ENCODE peak calls at places on chromosomes 7 and 10, in eight cellular contexts. M is SK-N-SH, S is neuronal stem cell, K is fibroblast of lung, W is mammary epithelial cell, I is IMR-90, O is mesenchymal stem cell, J is endodermal cell. F is an unnamed sample.
A peak's percentile ranks its signal among the peaks of the same experiment; 100 is the strongest.

GRCh38 chr10:69801094-69801433 is 642 bp upstream of the COL13A1 start:
- DNase-seq in M (peak; percentile 73), S (peak; percentile 33), K (peak; percentile 54), W (peak; percentile 61), I (peak; percentile 55), O (peak; percentile 72), J (peak; percentile 96), F (peak; percentile 45)

GRCh38 chr7:2959343-2959680 is 84.4 kb downstream of the CARD11 start:
- DNase-seq in M (no peak), S (no peak), K (no peak), W (no peak), I (no peak), O (no peak), J (peak; percentile 22), F (no peak)

GRCh38 chr7:74083117-74083876 is at the start of gene LIMK1:
- DNase-seq in M (peak; percentile 100), S (peak; percentile 84), K (peak; percentile 73), W (peak; percentile 62), I (peak; percentile 79), O (peak; percentile 85), J (peak; percentile 95), F (peak; percentile 94)

GRCh38 chr10:4034907-4035581 is 250.0 kb upstream of the KLF6 start:
- DNase-seq in M (no peak), S (no peak), K (no peak), W (no peak), I (peak; percentile 41), O (peak; percentile 58), J (no peak), F (peak; percentile 69)

GRCh38 chr10:62626096-62626495 is 178.4 kb upstream of the ADO start:
- DNase-seq in M (no peak), S (no peak), K (no peak), W (no peak), I (no peak), O (no peak), J (no peak), F (no peak)

GRCh38 chr7:14432936-14433335 is 443.5 kb upstream of the ETV1 start:
- DNase-seq in M (no peak), S (peak; percentile 59), K (no peak), W (no peak), I (no peak), O (no peak), J (peak; percentile 55), F (no peak)

GRCh38 chr7:95865716-95866371 is 93.5 kb downstream of the DYNC1I1 start:
- DNase-seq in M (no peak), S (peak; percentile 20), K (peak; percentile 16), W (no peak), I (peak; percentile 8), O (peak; percentile 45), J (peak; percentile 68), F (peak; percentile 22)

GRCh38 chr10:5818894-5819293 is 5.7 kb upstream of the GDI2 start:
- DNase-seq in M (no peak), S (no peak), K (no peak), W (no peak), I (no peak), O (no peak), J (no peak), F (no peak)

GRCh38 chr7:41592794-41593193 is 110.1 kb downstream of the INHBA start:
- DNase-seq in M (no peak), S (no peak), K (no peak), W (no peak), I (no peak), O (no peak), J (no peak), F (no peak)

GRCh38 chr10:17872191-17873091 is 63.3 kb downstream of the MRC1 start:
- DNase-seq in M (no peak), S (peak; percentile 8), K (peak; percentile 10), W (peak; percentile 8), I (peak; percentile 21), O (peak; percentile 12), J (peak; percentile 64), F (peak; percentile 29)

GRCh38 chr10:86411281-86411841 is 44.8 kb upstream of the GRID1 start:
- DNase-seq in M (no peak), S (no peak), K (peak; percentile 89), W (no peak), I (peak; percentile 86), O (peak; percentile 93), J (no peak), F (peak; percentile 63)

GRCh38 chr7:158733762-158734494 is 29.3 kb upstream of the NCAPG2 start:
- DNase-seq in M (no peak), S (no peak), K (no peak), W (no peak), I (no peak), O (no peak), J (no peak), F (no peak)

GRCh38 chr10:23869548-23869947 is 339.4 kb upstream of the KIAA1217 start:
- DNase-seq in M (no peak), S (no peak), K (no peak), W (no peak), I (no peak), O (no peak), J (no peak), F (no peak)

GRCh38 chr7:123624527-123625183 is 23.0 kb downstream of the ASB15 start:
- DNase-seq in M (peak; percentile 35), S (no peak), K (no peak), W (peak; percentile 6), I (peak; percentile 25), O (no peak), J (peak; percentile 94), F (no peak)

GRCh38 chr7:74203157-74203556 is 6.6 kb upstream of the LAT2 start:
- DNase-seq in M (peak; percentile 64), S (peak; percentile 14), K (peak; percentile 52), W (peak; percentile 41), I (peak; percentile 57), O (peak; percentile 63), J (peak; percentile 70), F (peak; percentile 58)

GRCh38 chr10:125827133-125827532 is 3.8 kb downstream of the BCCIP start:
- DNase-seq in M (no peak), S (no peak), K (no peak), W (no peak), I (no peak), O (no peak), J (no peak), F (no peak)

GRCh38 chr10:47348661-47349470 is 703 bp downstream of the RBP3 start:
- DNase-seq in M (peak; percentile 41), S (no peak), K (no peak), W (no peak), I (no peak), O (no peak), J (no peak), F (no peak)

GRCh38 chr10:126903646-126904360 is 1.4 kb upstream of the DOCK1 start:
- DNase-seq in M (no peak), S (no peak), K (peak; percentile 31), W (no peak), I (no peak), O (no peak), J (no peak), F (no peak)

GRCh38 chr7:107383203-107383602 is 86.7 kb upstream of the GPR22 start:
- DNase-seq in M (no peak), S (no peak), K (no peak), W (no peak), I (no peak), O (no peak), J (no peak), F (no peak)

GRCh38 chr10:90530526-90530925 is 327.3 kb downstream of the HTR7 start:
- DNase-seq in M (no peak), S (no peak), K (peak; percentile 59), W (no peak), I (no peak), O (no peak), J (no peak), F (no peak)

DNA sequence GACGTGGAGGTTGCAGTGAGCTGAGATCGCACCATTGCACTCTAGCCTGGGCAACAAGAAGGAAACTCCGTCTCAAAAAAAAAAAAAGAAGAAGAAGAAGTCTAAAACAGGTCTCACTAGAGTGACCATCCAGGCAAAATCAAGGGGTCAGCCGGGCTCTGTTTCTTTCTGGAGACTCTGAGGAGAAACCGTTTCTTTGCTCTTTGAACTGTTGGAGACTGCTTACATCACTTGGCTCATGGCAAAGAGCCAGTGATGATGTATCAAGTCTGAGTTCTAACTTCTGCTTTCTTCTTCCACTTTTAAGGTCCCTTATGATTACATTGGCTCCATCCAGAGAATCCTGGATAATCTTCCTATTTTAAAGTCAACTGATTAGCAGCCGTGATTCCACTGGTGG is 306.8 kb downstream of the WDR11 start:
- DNase-seq in M (no peak), S (no peak), K (peak; percentile 65), W (peak; percentile 54), I (no peak), O (peak; percentile 43), J (no peak), F (no peak)
- H3K27me3 ChIP-seq in M (no peaks in the 10 kb centered on the region), S (no peaks in the 10 kb centered on the region), K (no peaks in the 10 kb centered on the region), W (no peaks in the 10 kb centered on the region), I (no peaks in the 10 kb centered on the region), O (no peaks in the 10 kb centered on the region), J (no peaks in the 10 kb centered on the region), F (no peaks in the 10 kb centered on the region)

GRCh38 chr10:93346712-93347111 is 135.4 kb downstream of the MYOF start:
- DNase-seq in M (no peak), S (no peak), K (peak; percentile 14), W (no peak), I (peak; percentile 46), O (no peak), J (peak; percentile 77), F (no peak)

GRCh38 chr10:93342346-93342745 is 139.8 kb downstream of the MYOF start:
- DNase-seq in M (no peak), S (no peak), K (no peak), W (no peak), I (peak; percentile 36), O (no peak), J (no peak), F (peak; percentile 22)

GRCh38 chr10:93346060-93346459 is 136.1 kb downstream of the MYOF start:
- DNase-seq in M (no peak), S (no peak), K (no peak), W (no peak), I (peak; percentile 21), O (no peak), J (no peak), F (no peak)
- H3K9ac ChIP-seq in M (no peak overlapping the region), S (no peak overlapping the region), K (no peak overlapping the region), W (no peak overlapping the region), I (no peak overlapping the region), O (peak overlapping the region; percentile 70), J (no peak overlapping the region), F (peak overlapping the region; percentile 25)

GRCh38 chr7:156043435-156044123 is 231.3 kb upstream of the SHH start:
- DNase-seq in M (no peak), S (no peak), K (no peak), W (no peak), I (no peak), O (no peak), J (no peak), F (no peak)
- H3K27me3 ChIP-seq in M (peaks cover 96% of the 10 kb centered on the region), S (peaks cover 24% of the 10 kb centered on the region), K (no peaks in the 10 kb centered on the region), W (no peaks in the 10 kb centered on the region), I (no peaks in the 10 kb centered on the region), O (no peaks in the 10 kb centered on the region), J (no peaks in the 10 kb centered on the region), F (no peaks in the 10 kb centered on the region)

GRCh38 chr10:73456187-73456890 is 23.0 kb upstream of the MSS51 start:
- DNase-seq in M (no peak), S (no peak), K (no peak), W (no peak), I (no peak), O (no peak), J (no peak), F (no peak)
- H3K9ac ChIP-seq in M (no peak overlapping the region), S (no peak overlapping the region), K (no peak overlapping the region), W (no peak overlapping the region), I (no peak overlapping the region), O (no peak overlapping the region), J (no peak overlapping the region), F (no peak overlapping the region)